ENCODE peak calls at places on chromosomes 16 and 17, in seven cellular contexts. D, G, X, A, V, J and E are unnamed samples.

GRCh38 chr16:7731121-7731520 is 398.5 kb downstream of the RBFOX1 start:
- DNase-seq in D (no peak), G (no peak), X (no peak), A (no peak), V (no peak), J (no peak), E (no peak)

GRCh38 chr17:21089933-21090888 is 36.6 kb upstream of the DHRS7B start:
- DNase-seq in D (no peak), G (no peak), X (no peak), A (no peak), V (no peak), J (no peak), E (no peak)

GRCh38 chr16:84176192-84177053 is 10.4 kb downstream of the TAF1C start:
- DNase-seq in D (no peak), G (no peak), X (no peak), A (no peak), V (no peak), J (no peak), E (no peak)

GRCh38 chr16:5905935-5906334 is 808.3 kb upstream of the EEF2KMT start:
- DNase-seq in D (no peak), G (no peak), X (no peak), A (no peak), V (no peak), J (no peak), E (no peak)

GRCh38 chr17:72947475-72947874 is 145.0 kb downstream of the SLC39A11 start:
- DNase-seq in D (no peak), G (no peak), X (no peak), A (no peak), V (no peak), J (no peak), E (no peak)

GRCh38 chr17:43983515-43984411 is 20.7 kb upstream of the NAGS start:
- DNase-seq in D (no peak), G (no peak), X (no peak), A (no peak), V (no peak), J (no peak), E (no peak)

GRCh38 chr17:45895304-45895968 is 1.1 kb downstream of the MAPT start:
- DNase-seq in D (no peak), G (peak; percentile 79), X (peak; percentile 11), A (peak; percentile 42), V (no peak), J (no peak), E (no peak)

GRCh38 chr16:78705694-78706093 is 606.2 kb downstream of the WWOX start:
- DNase-seq in D (no peak), G (no peak), X (no peak), A (no peak), V (no peak), J (no peak), E (peak; percentile 2)

GRCh38 chr16:56258508-56259424 is 67.5 kb downstream of the GNAO1 start:
- DNase-seq in D (no peak), G (peak; percentile 4), X (no peak), A (peak; percentile 47), V (no peak), J (no peak), E (no peak)

GRCh38 chr17:50129303-50129945 is 536 bp downstream of the SAMD14 start:
- DNase-seq in D (no peak), G (no peak), X (peak; percentile 44), A (no peak), V (no peak), J (no peak), E (no peak)

GRCh38 chr16:67703626-67704025 is 15.5 kb downstream of the GFOD2 start:
- DNase-seq in D (no peak), G (no peak), X (no peak), A (no peak), V (no peak), J (no peak), E (no peak)

GRCh38 chr17:30091771-30092170 is 24.8 kb upstream of the NSRP1 start:
- DNase-seq in D (no peak), G (no peak), X (no peak), A (no peak), V (no peak), J (no peak), E (peak; percentile 48)

GRCh38 chr17:64355536-64356303 is 34.9 kb downstream of the PECAM1 start:
- DNase-seq in D (no peak), G (no peak), X (no peak), A (no peak), V (no peak), J (no peak), E (no peak)